ENCODE peak calls at places on chromosome 18, in eight cellular contexts. G, B, L, E, A, J, X and Q are unnamed samples. For H3K9me3 and H3K4me1, the result is how much of the 10 kb centered on the place peaks cover.

GRCh38 chr18:55500316-55501086 is 87.5 kb downstream of the TCF4 start:
- DNase-seq in G (no peak), B (no peak), L (no peak), E (peak), A (no peak), J (no peak), X (no peak), Q (no peak)

GRCh38 chr18:59691046-59691395 is 6.2 kb downstream of the CCBE1 start:
- DNase-seq in G (no peak), B (no peak), L (no peak), E (no peak), A (no peak), J (peak), X (no peak), Q (no peak)

GRCh38 chr18:78510636-78511035 is 469.0 kb upstream of the SALL3 start:
- DNase-seq in G (no peak), B (no peak), L (no peak), E (no peak), A (no peak), J (no peak), X (no peak), Q (no peak)

GRCh38 chr18:58502628-58503027 is 126.3 kb downstream of the ALPK2 start:
- DNase-seq in G (no peak), B (no peak), L (no peak), E (no peak), A (no peak), J (peak), X (no peak), Q (no peak)

GRCh38 chr18:52999633-53000032 is 659.6 kb downstream of the DCC start:
- DNase-seq in G (no peak), B (no peak), L (no peak), E (no peak), A (no peak), J (no peak), X (no peak), Q (no peak)

GRCh38 chr18:59846814-59847490 is 52.8 kb upstream of the PMAIP1 start:
- DNase-seq in G (no peak), B (no peak), L (no peak), E (no peak), A (no peak), J (peak), X (peak), Q (no peak)

GRCh38 chr18:74251297-74252031 is 40.3 kb downstream of the CYB5A start:
- DNase-seq in G (no peak), B (no peak), L (no peak), E (peak), A (no peak), J (no peak), X (no peak), Q (no peak)

GRCh38 chr18:160831-161570 is 2.6 kb downstream of the USP14 start:
- DNase-seq in G (no peak), B (no peak), L (no peak), E (no peak), A (no peak), J (no peak), X (no peak), Q (no peak)

GRCh38 chr18:32911660-32912284 is 138.9 kb upstream of the KLHL14 start:
- DNase-seq in G (no peak), B (no peak), L (no peak), E (no peak), A (no peak), J (no peak), X (no peak), Q (no peak)

GRCh38 chr18:31976242-31976641 is 33.3 kb upstream of the TRAPPC8 start:
- DNase-seq in G (no peak), B (no peak), L (no peak), E (no peak), A (no peak), J (no peak), X (no peak), Q (no peak)

GRCh38 chr18:42030586-42031182 is 75.7 kb downstream of the PIK3C3 start:
- DNase-seq in G (no peak), B (no peak), L (no peak), E (peak), A (no peak), J (no peak), X (no peak), Q (no peak)

GRCh38 chr18:59631583-59632181 is 65.5 kb downstream of the CCBE1 start:
- DNase-seq in G (no peak), B (no peak), L (no peak), E (peak), A (no peak), J (no peak), X (no peak), Q (no peak)

GRCh38 chr18:31634331-31634713 is 42.6 kb downstream of the TTR start:
- DNase-seq in G (no peak), B (no peak), L (no peak), E (no peak), A (no peak), J (no peak), X (no peak), Q (no peak)

DNA sequence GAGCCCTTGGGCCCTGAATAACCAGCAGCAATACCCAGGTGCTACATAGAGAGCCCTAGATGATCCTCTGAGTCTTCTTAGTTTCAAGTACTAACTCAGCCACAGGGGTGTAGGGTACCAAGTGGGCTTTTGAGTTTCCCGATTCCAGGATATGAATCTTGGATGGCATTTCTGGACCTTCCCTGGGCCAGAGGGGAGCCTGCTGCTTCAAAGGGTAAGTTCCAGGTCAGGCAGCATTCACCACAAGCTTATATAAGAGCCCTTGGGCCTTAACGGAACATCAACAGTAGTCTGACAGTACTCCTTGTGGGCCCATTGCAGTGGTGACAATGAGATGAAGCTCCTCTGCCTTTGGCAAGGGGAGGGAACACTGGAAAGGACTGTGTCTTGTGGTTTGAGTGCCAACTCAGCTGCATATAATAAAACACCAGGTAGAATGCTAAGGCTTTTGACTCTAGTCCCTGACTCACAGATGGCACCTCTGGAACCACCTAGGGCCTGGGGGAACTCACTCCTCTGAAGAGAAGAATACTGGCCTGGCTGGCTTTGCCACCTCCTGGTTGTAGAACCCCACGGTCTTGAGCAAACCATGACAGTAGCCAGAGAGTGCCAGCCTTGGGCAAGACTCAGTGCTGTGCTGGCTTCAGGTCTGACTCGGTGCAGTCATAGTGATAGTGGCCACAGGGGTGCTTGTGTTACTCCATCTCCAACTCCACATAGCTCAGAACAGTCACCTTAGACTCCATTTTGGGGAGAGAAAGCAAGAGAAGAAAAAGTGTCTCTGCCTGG is 235.7 kb downstream of the AKAIN1 start:
- DNase-seq in G (no peak), B (no peak), L (no peak), E (no peak), A (no peak), J (no peak), X (no peak), Q (no peak)
- H3K9me3 ChIP-seq in G (under half), B (under half), L (under half), E (under half), A (under half), J (under half), X (under half), Q (under half)

DNA sequence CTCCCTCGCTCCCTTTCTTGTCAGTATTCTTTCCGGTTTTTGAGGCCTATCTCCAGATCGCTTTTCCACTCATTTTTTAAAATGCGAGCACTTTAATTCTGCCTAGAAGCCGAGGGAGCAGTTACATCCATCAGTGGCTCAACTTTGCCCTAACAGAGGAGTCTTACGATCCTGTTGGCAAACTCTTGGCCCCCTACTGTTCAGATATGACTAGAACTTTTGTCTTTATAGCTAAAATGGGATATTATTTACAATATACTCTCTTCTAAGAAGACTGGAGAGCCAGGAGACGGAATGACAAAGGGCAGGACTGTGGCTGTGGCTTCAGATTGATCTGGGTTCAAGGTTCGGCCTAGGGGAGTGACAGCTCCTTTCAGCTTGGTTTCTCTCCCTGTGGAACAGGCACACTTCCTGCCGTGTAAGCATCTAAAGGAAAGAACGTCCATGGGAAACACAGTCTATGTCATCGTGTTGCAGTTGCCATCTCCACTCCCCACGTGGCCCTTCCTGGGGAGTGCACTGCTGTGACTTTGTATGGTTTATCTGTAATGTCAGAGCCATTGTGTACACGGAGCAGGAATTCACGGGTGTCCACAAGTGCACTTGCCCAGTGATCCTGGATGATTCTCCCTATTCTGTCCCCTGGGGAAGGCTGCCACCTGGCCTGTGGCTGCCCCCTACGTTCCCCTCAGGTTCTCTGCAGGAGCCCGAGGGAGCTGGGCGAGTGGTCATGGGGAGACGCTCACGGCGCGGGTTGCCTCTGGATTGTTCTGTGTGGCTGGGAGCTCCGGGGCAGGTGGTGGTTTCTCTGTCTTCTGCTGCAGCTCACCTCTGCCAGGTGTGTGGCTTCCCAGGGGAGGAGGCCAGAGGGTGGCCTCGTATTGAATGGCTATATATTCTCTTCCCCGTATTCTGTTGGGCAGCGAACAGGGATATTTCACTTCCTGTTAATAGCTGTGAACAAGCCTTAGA is 222.0 kb downstream of the LDLRAD4 start:
- DNase-seq in G (no peak), B (no peak), L (no peak), E (no peak), A (no peak), J (no peak), X (no peak), Q (no peak)
- H3K4me1 ChIP-seq in G (under half), B (under half), L (under half), E (under half), A (under half), J (under half), X (under half), Q (under half)

GRCh38 chr18:45861926-45862325 is 36.5 kb downstream of the SIGLEC15 start:
- DNase-seq in G (no peak), B (no peak), L (no peak), E (no peak), A (no peak), J (no peak), X (no peak), Q (no peak)
- H3K4me3 ChIP-seq in G (no peak), B (no peak), L (no peak), E (no peak), A (no peak), J (no peak), X (no peak), Q (no peak)

GRCh38 chr18:44039216-44039615 is 641.5 kb upstream of the SETBP1 start:
- DNase-seq in G (no peak), B (no peak), L (no peak), E (no peak), A (no peak), J (no peak), X (no peak), Q (no peak)

GRCh38 chr18:44036500-44036899 is 644.2 kb upstream of the SETBP1 start:
- DNase-seq in G (no peak), B (peak), L (no peak), E (peak), A (no peak), J (no peak), X (peak), Q (no peak)

GRCh38 chr18:44039826-44040225 is 640.9 kb upstream of the SETBP1 start:
- DNase-seq in G (no peak), B (no peak), L (no peak), E (no peak), A (no peak), J (no peak), X (no peak), Q (no peak)

GRCh38 chr18:44047585-44047984 is 633.1 kb upstream of the SETBP1 start:
- DNase-seq in G (no peak), B (no peak), L (no peak), E (no peak), A (no peak), J (no peak), X (no peak), Q (no peak)

GRCh38 chr18:44041553-44042418 is 638.9 kb upstream of the SETBP1 start:
- DNase-seq in G (no peak), B (no peak), L (no peak), E (no peak), A (no peak), J (no peak), X (no peak), Q (no peak)
- H3K9me3 ChIP-seq in G (under half), B (under half), L (under half), E (under half), A (under half), J (under half), X (under half), Q (under half)

DNA sequence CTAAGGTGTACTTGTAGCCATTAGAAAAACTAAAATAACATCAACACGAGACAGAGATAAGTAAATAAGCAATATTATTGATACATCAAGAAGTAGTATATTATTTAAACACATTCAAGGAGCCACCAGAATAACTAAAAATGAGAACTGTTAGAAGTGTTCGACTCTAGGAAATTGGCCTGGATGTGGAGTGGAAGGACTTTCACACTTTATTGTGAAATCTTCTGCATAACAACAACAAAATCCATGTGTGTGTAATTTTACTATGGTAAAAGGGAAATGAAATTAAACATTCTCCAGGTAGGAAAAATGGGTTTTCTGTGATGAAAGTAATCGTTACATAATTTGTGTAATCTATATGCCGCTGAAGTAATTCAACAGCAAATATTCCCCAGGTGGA is 96.3 kb upstream of the RNF152 start:
- DNase-seq in G (no peak), B (no peak), L (no peak), E (no peak), A (no peak), J (no peak), X (no peak), Q (no peak)
- H3K4me1 ChIP-seq in G (under half), B (under half), L (under half), E (under half), A (under half), J (under half), X (under half), Q (under half)

DNA sequence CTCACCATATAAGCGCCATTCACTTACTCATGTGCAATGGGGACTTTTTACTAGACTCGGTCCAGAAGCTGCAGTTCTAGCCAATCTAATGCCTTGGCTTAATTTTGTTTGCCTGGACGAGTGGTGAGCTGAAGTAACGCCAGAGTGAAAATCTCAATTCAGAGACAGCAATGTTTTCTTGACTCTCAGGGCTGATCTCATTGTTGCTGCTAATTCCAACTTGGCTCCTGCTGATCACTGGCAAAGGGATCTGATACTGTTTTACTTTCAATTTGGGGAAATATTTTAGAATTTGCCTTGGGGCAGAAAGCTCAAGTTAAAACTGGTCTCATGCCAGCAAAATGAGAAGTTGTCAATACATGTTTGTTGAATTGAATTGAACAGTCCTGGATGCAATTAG is 906.6 kb upstream of the CDH2 start:
- DNase-seq in G (no peak), B (peak), L (no peak), E (peak), A (no peak), J (no peak), X (no peak), Q (no peak)
- H3K4me3 ChIP-seq in G (no peak), B (no peak), L (no peak), E (no peak), A (no peak), J (no peak), X (no peak), Q (no peak)

DNA sequence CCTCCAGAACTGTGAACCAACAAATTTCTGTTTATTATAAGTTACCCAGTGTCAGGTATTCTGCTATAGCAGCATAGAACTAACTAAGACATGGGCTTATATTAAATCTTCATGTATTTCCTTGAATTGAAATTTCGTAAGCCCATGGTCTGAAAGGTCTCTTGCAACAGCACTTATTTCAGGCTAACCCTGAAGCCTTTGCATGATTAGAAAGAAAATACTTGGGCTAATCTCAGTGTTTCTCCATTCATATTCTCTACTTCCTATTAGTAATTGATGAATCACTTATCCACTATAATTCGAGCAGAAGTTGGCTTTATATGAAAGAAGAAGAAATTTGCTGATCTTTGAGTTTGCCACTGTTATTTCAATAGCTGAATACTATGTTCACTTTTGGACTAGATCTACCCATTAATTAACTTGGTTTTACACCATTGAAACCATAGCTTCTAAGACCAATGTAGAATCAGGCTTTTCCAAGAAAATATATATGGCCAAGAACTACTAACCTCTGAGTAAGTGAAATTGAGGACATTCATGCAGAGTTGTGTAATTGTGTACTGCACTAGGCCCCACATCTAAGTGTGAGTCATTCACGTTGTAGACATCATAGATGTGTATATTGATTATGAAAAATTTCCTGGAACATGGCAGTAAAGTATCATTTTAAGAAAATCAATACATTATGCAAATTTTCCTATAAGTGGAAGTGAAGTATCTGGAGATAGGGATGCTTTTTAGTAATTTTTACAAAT is 731.7 kb downstream of the SOCS6 start:
- DNase-seq in G (no peak), B (no peak), L (no peak), E (no peak), A (no peak), J (no peak), X (no peak), Q (no peak)
- H3K9me3 ChIP-seq in G (under half), B (under half), L (under half), E (under half), A (under half), J (under half), X (under half), Q (under half)

GRCh38 chr18:12839057-12839525 is 44.9 kb downstream of the PTPN2 start:
- DNase-seq in G (no peak), B (no peak), L (no peak), E (no peak), A (no peak), J (no peak), X (no peak), Q (no peak)

GRCh38 chr18:12836551-12836950 is 47.5 kb downstream of the PTPN2 start:
- DNase-seq in G (no peak), B (no peak), L (no peak), E (no peak), A (no peak), J (no peak), X (no peak), Q (no peak)

GRCh38 chr18:12838178-12838634 is 45.8 kb downstream of the PTPN2 start:
- DNase-seq in G (no peak), B (no peak), L (peak), E (peak), A (no peak), J (peak), X (peak), Q (peak)

GRCh38 chr18:12839526-12840196 is 44.4 kb downstream of the PTPN2 start:
- DNase-seq in G (no peak), B (no peak), L (no peak), E (no peak), A (no peak), J (no peak), X (no peak), Q (no peak)

GRCh38 chr18:12837747-12838146 is 46.3 kb downstream of the PTPN2 start:
- DNase-seq in G (no peak), B (no peak), L (no peak), E (no peak), A (no peak), J (no peak), X (no peak), Q (no peak)
- H3K4me1 ChIP-seq in G (under half), B (under half), L (under half), E (under half), A (under half), J (under half), X (under half), Q (under half)

GRCh38 chr18:76416935-76417334 is 78.1 kb downstream of the ZNF516 start:
- DNase-seq in G (no peak), B (no peak), L (no peak), E (no peak), A (no peak), J (no peak), X (no peak), Q (no peak)
- H3K4me3 ChIP-seq in G (no peak), B (no peak), L (peak), E (no peak), A (no peak), J (no peak), X (no peak), Q (no peak)